ENCODE peak calls at places on chromosome 21, in seven cellular contexts. One of them, this sample, is unnamed.

GRCh38 chr21:41426656-41427311 is 745 bp downstream of the MX1 start:
- DNase-seq in lower leg skin: peak; percentile 88
- DNase-seq in colonic mucosa: no peak
- DNase-seq in stimulated activated CD4-positive, alpha-beta T cell treated with anti-CD3 and anti-CD28 coated beads, Interleukin-4, amount 100 ng/mL, for 1 hour: no peak
- DNase-seq in fibroblast of mammary gland: no peak
- DNase-seq in left colon: peak; percentile 41
- DNase-seq in posterior vena cava: no peak
- DNase-seq in this sample: no peak

GRCh38 chr21:43025636-43026180 is 49.9 kb downstream of the CBS start:
- DNase-seq in lower leg skin: no peak
- DNase-seq in posterior vena cava: peak; percentile 11
- DNase-seq in stimulated activated CD4-positive, alpha-beta T cell treated with anti-CD3 and anti-CD28 coated beads, Interleukin-4, amount 100 ng/mL, for 1 hour: no peak
- DNase-seq in colonic mucosa: no peak
- DNase-seq in left colon: no peak
- DNase-seq in fibroblast of mammary gland: no peak
- DNase-seq in this sample: no peak

GRCh38 chr21:36120304-36120902 is 14.5 kb upstream of the CBR3 start:
- DNase-seq in posterior vena cava: peak; percentile 83
- DNase-seq in lower leg skin: peak; percentile 92
- DNase-seq in colonic mucosa: peak; percentile 27
- DNase-seq in stimulated activated CD4-positive, alpha-beta T cell treated with anti-CD3 and anti-CD28 coated beads, Interleukin-4, amount 100 ng/mL, for 1 hour: no peak
- DNase-seq in left colon: no peak
- DNase-seq in fibroblast of mammary gland: no peak
- DNase-seq in this sample: no peak

GRCh38 chr21:39451332-39452206 is at the start of gene SH3BGR:
- DNase-seq in stimulated activated CD4-positive, alpha-beta T cell treated with anti-CD3 and anti-CD28 coated beads, Interleukin-4, amount 100 ng/mL, for 1 hour: no peak
- DNase-seq in left colon: peak; percentile 24
- DNase-seq in lower leg skin: no peak
- DNase-seq in fibroblast of mammary gland: no peak
- DNase-seq in posterior vena cava: no peak
- DNase-seq in colonic mucosa: peak; percentile 34
- DNase-seq in this sample: no peak

GRCh38 chr21:18832950-18833349 is 429.4 kb upstream of the TMPRSS15 start:
- DNase-seq in lower leg skin: no peak
- DNase-seq in stimulated activated CD4-positive, alpha-beta T cell treated with anti-CD3 and anti-CD28 coated beads, Interleukin-4, amount 100 ng/mL, for 1 hour: no peak
- DNase-seq in colonic mucosa: no peak
- DNase-seq in posterior vena cava: no peak
- DNase-seq in left colon: no peak
- DNase-seq in fibroblast of mammary gland: no peak
- DNase-seq in this sample: no peak

GRCh38 chr21:17527240-17527639 is 14.4 kb downstream of the CXADR start:
- DNase-seq in colonic mucosa: no peak
- DNase-seq in fibroblast of mammary gland: no peak
- DNase-seq in posterior vena cava: no peak
- DNase-seq in lower leg skin: no peak
- DNase-seq in stimulated activated CD4-positive, alpha-beta T cell treated with anti-CD3 and anti-CD28 coated beads, Interleukin-4, amount 100 ng/mL, for 1 hour: no peak
- DNase-seq in left colon: no peak
- DNase-seq in this sample: no peak

GRCh38 chr21:14888202-14888601 is 176.6 kb downstream of the NRIP1 start:
- DNase-seq in left colon: no peak
- DNase-seq in posterior vena cava: no peak
- DNase-seq in lower leg skin: no peak
- DNase-seq in colonic mucosa: no peak
- DNase-seq in stimulated activated CD4-positive, alpha-beta T cell treated with anti-CD3 and anti-CD28 coated beads, Interleukin-4, amount 100 ng/mL, for 1 hour: no peak
- DNase-seq in fibroblast of mammary gland: no peak
- DNase-seq in this sample: no peak

GRCh38 chr21:46441331-46441730 is 17.4 kb upstream of the DIP2A start:
- DNase-seq in lower leg skin: no peak
- DNase-seq in colonic mucosa: no peak
- DNase-seq in stimulated activated CD4-positive, alpha-beta T cell treated with anti-CD3 and anti-CD28 coated beads, Interleukin-4, amount 100 ng/mL, for 1 hour: no peak
- DNase-seq in fibroblast of mammary gland: no peak
- DNase-seq in posterior vena cava: peak; percentile 77
- DNase-seq in left colon: no peak
- DNase-seq in this sample: no peak

GRCh38 chr21:26448751-26449150 is 124.3 kb downstream of the CYYR1 start:
- DNase-seq in stimulated activated CD4-positive, alpha-beta T cell treated with anti-CD3 and anti-CD28 coated beads, Interleukin-4, amount 100 ng/mL, for 1 hour: no peak
- DNase-seq in left colon: no peak
- DNase-seq in fibroblast of mammary gland: peak; percentile 67
- DNase-seq in posterior vena cava: no peak
- DNase-seq in colonic mucosa: no peak
- DNase-seq in lower leg skin: no peak
- DNase-seq in this sample: no peak

GRCh38 chr21:45574081-45574501 is 31.9 kb upstream of the SLC19A1 start:
- DNase-seq in lower leg skin: peak; percentile 78
- DNase-seq in colonic mucosa: no peak
- DNase-seq in stimulated activated CD4-positive, alpha-beta T cell treated with anti-CD3 and anti-CD28 coated beads, Interleukin-4, amount 100 ng/mL, for 1 hour: no peak
- DNase-seq in posterior vena cava: peak; percentile 72
- DNase-seq in fibroblast of mammary gland: no peak
- DNase-seq in left colon: no peak
- DNase-seq in this sample: no peak

GRCh38 chr21:40936771-40937261 is 89.9 kb upstream of the DSCAM start:
- DNase-seq in stimulated activated CD4-positive, alpha-beta T cell treated with anti-CD3 and anti-CD28 coated beads, Interleukin-4, amount 100 ng/mL, for 1 hour: no peak
- DNase-seq in left colon: no peak
- DNase-seq in fibroblast of mammary gland: no peak
- DNase-seq in posterior vena cava: no peak
- DNase-seq in colonic mucosa: no peak
- DNase-seq in lower leg skin: no peak
- DNase-seq in this sample: no peak

GRCh38 chr21:44802396-44803153 is 955 bp upstream of the UBE2G2 start:
- DNase-seq in colonic mucosa: no peak
- DNase-seq in posterior vena cava: no peak
- DNase-seq in fibroblast of mammary gland: no peak
- DNase-seq in stimulated activated CD4-positive, alpha-beta T cell treated with anti-CD3 and anti-CD28 coated beads, Interleukin-4, amount 100 ng/mL, for 1 hour: no peak
- DNase-seq in left colon: no peak
- DNase-seq in lower leg skin: no peak
- DNase-seq in this sample: peak; percentile 48

GRCh38 chr21:42423685-42424084 is 20.0 kb downstream of the UBASH3A start:
- DNase-seq in stimulated activated CD4-positive, alpha-beta T cell treated with anti-CD3 and anti-CD28 coated beads, Interleukin-4, amount 100 ng/mL, for 1 hour: no peak
- DNase-seq in lower leg skin: no peak
- DNase-seq in colonic mucosa: no peak
- DNase-seq in posterior vena cava: no peak
- DNase-seq in fibroblast of mammary gland: no peak
- DNase-seq in left colon: no peak
- DNase-seq in this sample: no peak

GRCh38 chr21:42590431-42591131 is 62.8 kb upstream of the PDE9A start:
- DNase-seq in colonic mucosa: no peak
- DNase-seq in left colon: no peak
- DNase-seq in lower leg skin: peak; percentile 70
- DNase-seq in posterior vena cava: peak; percentile 72
- DNase-seq in fibroblast of mammary gland: no peak
- DNase-seq in stimulated activated CD4-positive, alpha-beta T cell treated with anti-CD3 and anti-CD28 coated beads, Interleukin-4, amount 100 ng/mL, for 1 hour: no peak
- DNase-seq in this sample: no peak

GRCh38 chr21:15728046-15728445 is 1.7 kb upstream of the USP25 start:
- DNase-seq in posterior vena cava: no peak
- DNase-seq in fibroblast of mammary gland: no peak
- DNase-seq in colonic mucosa: no peak
- DNase-seq in stimulated activated CD4-positive, alpha-beta T cell treated with anti-CD3 and anti-CD28 coated beads, Interleukin-4, amount 100 ng/mL, for 1 hour: no peak
- DNase-seq in left colon: no peak
- DNase-seq in lower leg skin: no peak
- DNase-seq in this sample: no peak

GRCh38 chr21:43921602-43921978 is 56.6 kb downstream of the AGPAT3 start:
- DNase-seq in colonic mucosa: no peak
- DNase-seq in stimulated activated CD4-positive, alpha-beta T cell treated with anti-CD3 and anti-CD28 coated beads, Interleukin-4, amount 100 ng/mL, for 1 hour: peak; percentile 21
- DNase-seq in lower leg skin: no peak
- DNase-seq in posterior vena cava: no peak
- DNase-seq in left colon: no peak
- DNase-seq in fibroblast of mammary gland: no peak
- DNase-seq in this sample: no peak

GRCh38 chr21:25961042-25961441 is 209.5 kb downstream of the APP start:
- DNase-seq in stimulated activated CD4-positive, alpha-beta T cell treated with anti-CD3 and anti-CD28 coated beads, Interleukin-4, amount 100 ng/mL, for 1 hour: no peak
- DNase-seq in colonic mucosa: no peak
- DNase-seq in lower leg skin: no peak
- DNase-seq in fibroblast of mammary gland: no peak
- DNase-seq in left colon: no peak
- DNase-seq in posterior vena cava: no peak
- DNase-seq in this sample: no peak

GRCh38 chr21:45536301-45537081 is 5.7 kb downstream of the SLC19A1 start:
- DNase-seq in stimulated activated CD4-positive, alpha-beta T cell treated with anti-CD3 and anti-CD28 coated beads, Interleukin-4, amount 100 ng/mL, for 1 hour: peak; percentile 0
- DNase-seq in posterior vena cava: peak; percentile 58
- DNase-seq in lower leg skin: peak; percentile 75
- DNase-seq in fibroblast of mammary gland: no peak
- DNase-seq in left colon: peak; percentile 6
- DNase-seq in colonic mucosa: no peak
- DNase-seq in this sample: no peak

GRCh38 chr21:41245509-41246135 is 71.0 kb upstream of the FAM3B start:
- DNase-seq in fibroblast of mammary gland: no peak
- DNase-seq in lower leg skin: peak; percentile 75
- DNase-seq in colonic mucosa: no peak
- DNase-seq in stimulated activated CD4-positive, alpha-beta T cell treated with anti-CD3 and anti-CD28 coated beads, Interleukin-4, amount 100 ng/mL, for 1 hour: no peak
- DNase-seq in left colon: no peak
- DNase-seq in posterior vena cava: no peak
- DNase-seq in this sample: no peak

GRCh38 chr21:38170283-38170682 is 86.5 kb upstream of the KCNJ15 start:
- DNase-seq in left colon: peak; percentile 9
- DNase-seq in posterior vena cava: no peak
- DNase-seq in stimulated activated CD4-positive, alpha-beta T cell treated with anti-CD3 and anti-CD28 coated beads, Interleukin-4, amount 100 ng/mL, for 1 hour: no peak
- DNase-seq in lower leg skin: no peak
- DNase-seq in colonic mucosa: no peak
- DNase-seq in fibroblast of mammary gland: peak; percentile 73
- DNase-seq in this sample: no peak

GRCh38 chr21:44006017-44006624 is 6.0 kb upstream of the TRAPPC10 start:
- DNase-seq in lower leg skin: no peak
- DNase-seq in left colon: no peak
- DNase-seq in colonic mucosa: no peak
- DNase-seq in fibroblast of mammary gland: peak; percentile 93
- DNase-seq in stimulated activated CD4-positive, alpha-beta T cell treated with anti-CD3 and anti-CD28 coated beads, Interleukin-4, amount 100 ng/mL, for 1 hour: no peak
- DNase-seq in posterior vena cava: peak; percentile 87
- DNase-seq in this sample: no peak

GRCh38 chr21:43657355-43658093 is 1.8 kb downstream of the HSF2BP start:
- DNase-seq in left colon: no peak
- DNase-seq in lower leg skin: peak; percentile 86
- DNase-seq in fibroblast of mammary gland: no peak
- DNase-seq in posterior vena cava: no peak
- DNase-seq in stimulated activated CD4-positive, alpha-beta T cell treated with anti-CD3 and anti-CD28 coated beads, Interleukin-4, amount 100 ng/mL, for 1 hour: no peak
- DNase-seq in colonic mucosa: peak; percentile 27
- DNase-seq in this sample: no peak